ENCODE peak calls at places on chromosomes 3 and 15, in six cellular contexts. One of them, this sample, is unnamed.

GRCh38 chr3:45011756-45012441 is 14.2 kb upstream of the CLEC3B start:
- DNase-seq in NB4: no peak
- DNase-seq in CD8-positive, alpha-beta T cell: no peak
- DNase-seq in posterior vena cava: peak; percentile 90
- DNase-seq in Calu3: no peak
- DNase-seq in stimulated activated CD4-positive, alpha-beta T cell treated with anti-CD3 and anti-CD28 coated beads, Interleukin-4, amount 100 ng/mL, for 48 hours: no peak
- DNase-seq in this sample: peak; percentile 94

GRCh38 chr3:30502742-30503073 is 103.7 kb upstream of the TGFBR2 start:
- DNase-seq in NB4: no peak
- DNase-seq in CD8-positive, alpha-beta T cell: no peak
- DNase-seq in posterior vena cava: no peak
- DNase-seq in Calu3: no peak
- DNase-seq in stimulated activated CD4-positive, alpha-beta T cell treated with anti-CD3 and anti-CD28 coated beads, Interleukin-4, amount 100 ng/mL, for 48 hours: no peak
- DNase-seq in this sample: peak; percentile 40

GRCh38 chr3:186596568-186597287 is 16.1 kb upstream of the AHSG start:
- DNase-seq in NB4: no peak
- DNase-seq in CD8-positive, alpha-beta T cell: no peak
- DNase-seq in posterior vena cava: no peak
- DNase-seq in Calu3: no peak
- DNase-seq in stimulated activated CD4-positive, alpha-beta T cell treated with anti-CD3 and anti-CD28 coated beads, Interleukin-4, amount 100 ng/mL, for 48 hours: no peak
- DNase-seq in this sample: no peak

GRCh38 chr3:179731544-179731943 is 78.7 kb downstream of the USP13 start:
- DNase-seq in NB4: no peak
- DNase-seq in CD8-positive, alpha-beta T cell: no peak
- DNase-seq in posterior vena cava: no peak
- DNase-seq in Calu3: no peak
- DNase-seq in stimulated activated CD4-positive, alpha-beta T cell treated with anti-CD3 and anti-CD28 coated beads, Interleukin-4, amount 100 ng/mL, for 48 hours: no peak
- DNase-seq in this sample: no peak

GRCh38 chr3:186277268-186277909 is 84.6 kb downstream of the DGKG start:
- DNase-seq in NB4: no peak
- DNase-seq in CD8-positive, alpha-beta T cell: no peak
- DNase-seq in posterior vena cava: no peak
- DNase-seq in Calu3: peak; percentile 41
- DNase-seq in stimulated activated CD4-positive, alpha-beta T cell treated with anti-CD3 and anti-CD28 coated beads, Interleukin-4, amount 100 ng/mL, for 48 hours: no peak
- DNase-seq in this sample: peak; percentile 62

GRCh38 chr3:159273608-159274007 is 471.8 kb downstream of the MFSD1 start:
- DNase-seq in NB4: peak; percentile 39
- DNase-seq in CD8-positive, alpha-beta T cell: no peak
- DNase-seq in posterior vena cava: no peak
- DNase-seq in Calu3: peak; percentile 76
- DNase-seq in stimulated activated CD4-positive, alpha-beta T cell treated with anti-CD3 and anti-CD28 coated beads, Interleukin-4, amount 100 ng/mL, for 48 hours: no peak
- DNase-seq in this sample: peak; percentile 41

GRCh38 chr15:78927077-78927790 is 17.6 kb downstream of the CTSH start:
- DNase-seq in NB4: no peak
- DNase-seq in CD8-positive, alpha-beta T cell: no peak
- DNase-seq in posterior vena cava: no peak
- DNase-seq in Calu3: no peak
- DNase-seq in stimulated activated CD4-positive, alpha-beta T cell treated with anti-CD3 and anti-CD28 coated beads, Interleukin-4, amount 100 ng/mL, for 48 hours: no peak
- DNase-seq in this sample: no peak

GRCh38 chr15:29134641-29135071 is 135.0 kb downstream of the NSMCE3 start:
- DNase-seq in NB4: no peak
- DNase-seq in CD8-positive, alpha-beta T cell: no peak
- DNase-seq in posterior vena cava: peak; percentile 57
- DNase-seq in Calu3: no peak
- DNase-seq in stimulated activated CD4-positive, alpha-beta T cell treated with anti-CD3 and anti-CD28 coated beads, Interleukin-4, amount 100 ng/mL, for 48 hours: no peak
- DNase-seq in this sample: no peak

GRCh38 chr3:197420115-197420514 is 121.7 kb upstream of the DLG1 start:
- DNase-seq in NB4: no peak
- DNase-seq in CD8-positive, alpha-beta T cell: no peak
- DNase-seq in posterior vena cava: peak; percentile 28
- DNase-seq in Calu3: no peak
- DNase-seq in stimulated activated CD4-positive, alpha-beta T cell treated with anti-CD3 and anti-CD28 coated beads, Interleukin-4, amount 100 ng/mL, for 48 hours: no peak
- DNase-seq in this sample: no peak

GRCh38 chr3:101813817-101814440 is 34.9 kb downstream of the NXPE3 start:
- DNase-seq in NB4: peak; percentile 37
- DNase-seq in CD8-positive, alpha-beta T cell: no peak
- DNase-seq in posterior vena cava: no peak
- DNase-seq in Calu3: no peak
- DNase-seq in stimulated activated CD4-positive, alpha-beta T cell treated with anti-CD3 and anti-CD28 coated beads, Interleukin-4, amount 100 ng/mL, for 48 hours: no peak
- DNase-seq in this sample: peak; percentile 39

GRCh38 chr3:142947352-142947751 is 16.1 kb downstream of the PAQR9 start:
- DNase-seq in NB4: no peak
- DNase-seq in CD8-positive, alpha-beta T cell: no peak
- DNase-seq in posterior vena cava: no peak
- DNase-seq in Calu3: peak; percentile 31
- DNase-seq in stimulated activated CD4-positive, alpha-beta T cell treated with anti-CD3 and anti-CD28 coated beads, Interleukin-4, amount 100 ng/mL, for 48 hours: no peak
- DNase-seq in this sample: no peak

GRCh38 chr3:60463655-60464054 is 787.6 kb downstream of the FHIT start:
- DNase-seq in NB4: no peak
- DNase-seq in CD8-positive, alpha-beta T cell: no peak
- DNase-seq in posterior vena cava: no peak
- DNase-seq in Calu3: no peak
- DNase-seq in stimulated activated CD4-positive, alpha-beta T cell treated with anti-CD3 and anti-CD28 coated beads, Interleukin-4, amount 100 ng/mL, for 48 hours: no peak
- DNase-seq in this sample: no peak

GRCh38 chr3:180382781-180383180 is 219.2 kb upstream of the TTC14 start:
- DNase-seq in NB4: no peak
- DNase-seq in CD8-positive, alpha-beta T cell: no peak
- DNase-seq in posterior vena cava: no peak
- DNase-seq in Calu3: no peak
- DNase-seq in stimulated activated CD4-positive, alpha-beta T cell treated with anti-CD3 and anti-CD28 coated beads, Interleukin-4, amount 100 ng/mL, for 48 hours: no peak
- DNase-seq in this sample: no peak

GRCh38 chr15:75452968-75453702 is 1.6 kb upstream of the SIN3A start:
- DNase-seq in NB4: peak; percentile 89
- DNase-seq in CD8-positive, alpha-beta T cell: peak; percentile 4
- DNase-seq in posterior vena cava: peak; percentile 87
- DNase-seq in Calu3: peak; percentile 59
- DNase-seq in stimulated activated CD4-positive, alpha-beta T cell treated with anti-CD3 and anti-CD28 coated beads, Interleukin-4, amount 100 ng/mL, for 48 hours: peak; percentile 69
- DNase-seq in this sample: no peak

GRCh38 chr3:194565597-194566190 is 67.5 kb downstream of the TMEM44 start:
- DNase-seq in NB4: no peak
- DNase-seq in CD8-positive, alpha-beta T cell: no peak
- DNase-seq in posterior vena cava: no peak
- DNase-seq in Calu3: no peak
- DNase-seq in stimulated activated CD4-positive, alpha-beta T cell treated with anti-CD3 and anti-CD28 coated beads, Interleukin-4, amount 100 ng/mL, for 48 hours: no peak
- DNase-seq in this sample: peak; percentile 67

GRCh38 chr3:140501770-140502364 is 176.0 kb upstream of the TRIM42 start:
- DNase-seq in NB4: peak; percentile 25
- DNase-seq in CD8-positive, alpha-beta T cell: no peak
- DNase-seq in posterior vena cava: no peak
- DNase-seq in Calu3: no peak
- DNase-seq in stimulated activated CD4-positive, alpha-beta T cell treated with anti-CD3 and anti-CD28 coated beads, Interleukin-4, amount 100 ng/mL, for 48 hours: no peak
- DNase-seq in this sample: no peak

GRCh38 chr15:67327312-67327711 is 72.7 kb downstream of the IQCH start:
- DNase-seq in NB4: no peak
- DNase-seq in CD8-positive, alpha-beta T cell: no peak
- DNase-seq in posterior vena cava: no peak
- DNase-seq in Calu3: no peak
- DNase-seq in stimulated activated CD4-positive, alpha-beta T cell treated with anti-CD3 and anti-CD28 coated beads, Interleukin-4, amount 100 ng/mL, for 48 hours: no peak
- DNase-seq in this sample: no peak

GRCh38 chr15:28981921-28982320 is 96.1 kb downstream of the APBA2 start:
- DNase-seq in NB4: no peak
- DNase-seq in CD8-positive, alpha-beta T cell: no peak
- DNase-seq in posterior vena cava: no peak
- DNase-seq in Calu3: no peak
- DNase-seq in stimulated activated CD4-positive, alpha-beta T cell treated with anti-CD3 and anti-CD28 coated beads, Interleukin-4, amount 100 ng/mL, for 48 hours: no peak
- DNase-seq in this sample: no peak

GRCh38 chr3:55771503-55771902 is 284.4 kb upstream of the WNT5A start:
- DNase-seq in NB4: no peak
- DNase-seq in CD8-positive, alpha-beta T cell: no peak
- DNase-seq in posterior vena cava: no peak
- DNase-seq in Calu3: no peak
- DNase-seq in stimulated activated CD4-positive, alpha-beta T cell treated with anti-CD3 and anti-CD28 coated beads, Interleukin-4, amount 100 ng/mL, for 48 hours: no peak
- DNase-seq in this sample: no peak

GRCh38 chr3:32285910-32286309 is 47.4 kb downstream of the CMTM8 start:
- DNase-seq in NB4: no peak
- DNase-seq in CD8-positive, alpha-beta T cell: no peak
- DNase-seq in posterior vena cava: no peak
- DNase-seq in Calu3: no peak
- DNase-seq in stimulated activated CD4-positive, alpha-beta T cell treated with anti-CD3 and anti-CD28 coated beads, Interleukin-4, amount 100 ng/mL, for 48 hours: no peak
- DNase-seq in this sample: no peak

This sample was measured in AG08395.